ENCODE peak calls at places on chromosomes 1 and 21, in eight cellular contexts. One of them, this sample, is unnamed.

GRCh38 chr21:46412521-46413364 is 45.9 kb upstream of the DIP2A start:
- DNase-seq in tibial artery: no peak
- DNase-seq in A549: no peak
- DNase-seq in stomach: no peak
- DNase-seq in cardiac muscle cell: no peak
- DNase-seq in GM23248: no peak
- DNase-seq in CD8-positive, alpha-beta T cell: no peak
- DNase-seq in left ventricle myocardium inferior: no peak
- DNase-seq in this sample: no peak

GRCh38 chr1:248873409-248873992 is 14.6 kb upstream of the ZNF692 start:
- DNase-seq in CD8-positive, alpha-beta T cell: peak; percentile 94
- DNase-seq in A549: peak; percentile 98
- DNase-seq in GM23248: peak; percentile 97
- DNase-seq in stomach: peak; percentile 94
- DNase-seq in cardiac muscle cell: peak; percentile 93
- DNase-seq in tibial artery: peak; percentile 94
- DNase-seq in left ventricle myocardium inferior: peak; percentile 90
- DNase-seq in this sample: peak; percentile 95

GRCh38 chr1:11880911-11881748 is 22.4 kb upstream of the NPPB start:
- DNase-seq in left ventricle myocardium inferior: peak; percentile 91
- DNase-seq in A549: no peak
- DNase-seq in cardiac muscle cell: peak; percentile 85
- DNase-seq in CD8-positive, alpha-beta T cell: no peak
- DNase-seq in tibial artery: no peak
- DNase-seq in GM23248: no peak
- DNase-seq in stomach: no peak
- DNase-seq in this sample: no peak

GRCh38 chr1:233393084-233393840 is 65.7 kb downstream of the MAP3K21 start:
- DNase-seq in GM23248: no peak
- DNase-seq in left ventricle myocardium inferior: no peak
- DNase-seq in tibial artery: no peak
- DNase-seq in CD8-positive, alpha-beta T cell: no peak
- DNase-seq in cardiac muscle cell: no peak
- DNase-seq in A549: no peak
- DNase-seq in stomach: no peak
- DNase-seq in this sample: no peak

GRCh38 chr1:244341455-244342450 is 110.0 kb downstream of the ADSS2 start:
- DNase-seq in GM23248: peak; percentile 50
- DNase-seq in left ventricle myocardium inferior: no peak
- DNase-seq in CD8-positive, alpha-beta T cell: no peak
- DNase-seq in tibial artery: no peak
- DNase-seq in A549: peak; percentile 73
- DNase-seq in stomach: no peak
- DNase-seq in cardiac muscle cell: no peak
- DNase-seq in this sample: peak; percentile 67

GRCh38 chr1:208431721-208432120 is 187.5 kb upstream of the PLXNA2 start:
- DNase-seq in tibial artery: no peak
- DNase-seq in cardiac muscle cell: no peak
- DNase-seq in left ventricle myocardium inferior: no peak
- DNase-seq in stomach: no peak
- DNase-seq in GM23248: peak; percentile 89
- DNase-seq in A549: peak; percentile 13
- DNase-seq in CD8-positive, alpha-beta T cell: no peak
- DNase-seq in this sample: peak; percentile 68

GRCh38 chr21:31198575-31198974 is 145.5 kb downstream of the TIAM1 start:
- DNase-seq in tibial artery: no peak
- DNase-seq in cardiac muscle cell: peak; percentile 66
- DNase-seq in GM23248: peak; percentile 74
- DNase-seq in stomach: no peak
- DNase-seq in A549: peak; percentile 36
- DNase-seq in left ventricle myocardium inferior: no peak
- DNase-seq in CD8-positive, alpha-beta T cell: no peak
- DNase-seq in this sample: peak; percentile 52

GRCh38 chr1:155925506-155925905 is 8.7 kb downstream of the KHDC4 start:
- DNase-seq in left ventricle myocardium inferior: no peak
- DNase-seq in A549: no peak
- DNase-seq in stomach: no peak
- DNase-seq in tibial artery: no peak
- DNase-seq in cardiac muscle cell: no peak
- DNase-seq in CD8-positive, alpha-beta T cell: no peak
- DNase-seq in GM23248: no peak
- DNase-seq in this sample: no peak

GRCh38 chr1:175734642-175735041 is 8.8 kb downstream of the TNR start:
- DNase-seq in left ventricle myocardium inferior: no peak
- DNase-seq in CD8-positive, alpha-beta T cell: no peak
- DNase-seq in A549: no peak
- DNase-seq in GM23248: no peak
- DNase-seq in stomach: no peak
- DNase-seq in tibial artery: no peak
- DNase-seq in cardiac muscle cell: no peak
- DNase-seq in this sample: no peak

GRCh38 chr1:150619576-150620509 is 9.6 kb downstream of the ENSA start:
- DNase-seq in A549: peak; percentile 79
- DNase-seq in stomach: no peak
- DNase-seq in cardiac muscle cell: no peak
- DNase-seq in CD8-positive, alpha-beta T cell: no peak
- DNase-seq in left ventricle myocardium inferior: no peak
- DNase-seq in GM23248: peak; percentile 92
- DNase-seq in tibial artery: no peak
- DNase-seq in this sample: peak; percentile 59

GRCh38 chr1:214880956-214881355 is 201.6 kb upstream of the KCNK2 start:
- DNase-seq in cardiac muscle cell: no peak
- DNase-seq in GM23248: no peak
- DNase-seq in CD8-positive, alpha-beta T cell: no peak
- DNase-seq in stomach: no peak
- DNase-seq in left ventricle myocardium inferior: no peak
- DNase-seq in tibial artery: no peak
- DNase-seq in A549: no peak
- DNase-seq in this sample: no peak

GRCh38 chr1:175176246-175176645 is 16.3 kb downstream of the KIAA0040 start:
- DNase-seq in tibial artery: no peak
- DNase-seq in GM23248: no peak
- DNase-seq in cardiac muscle cell: no peak
- DNase-seq in stomach: no peak
- DNase-seq in A549: no peak
- DNase-seq in left ventricle myocardium inferior: no peak
- DNase-seq in CD8-positive, alpha-beta T cell: no peak
- DNase-seq in this sample: no peak

GRCh38 chr1:203322480-203323179 is 17.3 kb downstream of the BTG2 start:
- DNase-seq in GM23248: no peak
- DNase-seq in left ventricle myocardium inferior: peak; percentile 40
- DNase-seq in stomach: peak; percentile 59
- DNase-seq in cardiac muscle cell: no peak
- DNase-seq in A549: no peak
- DNase-seq in CD8-positive, alpha-beta T cell: no peak
- DNase-seq in tibial artery: peak; percentile 74
- DNase-seq in this sample: no peak

GRCh38 chr1:222369991-222370910 is 177.7 kb downstream of the HHIPL2 start:
- DNase-seq in left ventricle myocardium inferior: no peak
- DNase-seq in tibial artery: no peak
- DNase-seq in CD8-positive, alpha-beta T cell: no peak
- DNase-seq in GM23248: peak; percentile 85
- DNase-seq in A549: no peak
- DNase-seq in stomach: no peak
- DNase-seq in cardiac muscle cell: peak; percentile 2
- DNase-seq in this sample: peak; percentile 78

GRCh38 chr1:27772581-27772931 is 463 bp upstream of the STX12 start:
- DNase-seq in tibial artery: no peak
- DNase-seq in CD8-positive, alpha-beta T cell: no peak
- DNase-seq in stomach: no peak
- DNase-seq in left ventricle myocardium inferior: no peak
- DNase-seq in A549: no peak
- DNase-seq in cardiac muscle cell: no peak
- DNase-seq in GM23248: no peak
- DNase-seq in this sample: no peak

GRCh38 chr21:31222142-31222541 is 121.9 kb downstream of the TIAM1 start:
- DNase-seq in CD8-positive, alpha-beta T cell: no peak
- DNase-seq in GM23248: peak; percentile 84
- DNase-seq in stomach: no peak
- DNase-seq in cardiac muscle cell: no peak
- DNase-seq in A549: no peak
- DNase-seq in tibial artery: no peak
- DNase-seq in left ventricle myocardium inferior: no peak
- DNase-seq in this sample: no peak

GRCh38 chr1:193674292-193674944 is 488.0 kb upstream of the B3GALT2 start:
- DNase-seq in GM23248: no peak
- DNase-seq in CD8-positive, alpha-beta T cell: no peak
- DNase-seq in left ventricle myocardium inferior: no peak
- DNase-seq in stomach: no peak
- DNase-seq in tibial artery: no peak
- DNase-seq in cardiac muscle cell: no peak
- DNase-seq in A549: no peak
- DNase-seq in this sample: no peak

GRCh38 chr1:17924578-17924977 is 169.4 kb downstream of the ACTL8 start:
- DNase-seq in GM23248: no peak
- DNase-seq in cardiac muscle cell: no peak
- DNase-seq in left ventricle myocardium inferior: no peak
- DNase-seq in CD8-positive, alpha-beta T cell: no peak
- DNase-seq in stomach: no peak
- DNase-seq in tibial artery: no peak
- DNase-seq in A549: no peak
- DNase-seq in this sample: no peak

GRCh38 chr1:145889722-145890121 is 4.1 kb upstream of the ANKRD35 start:
- DNase-seq in A549: no peak
- DNase-seq in cardiac muscle cell: peak; percentile 41
- DNase-seq in GM23248: no peak
- DNase-seq in stomach: no peak
- DNase-seq in tibial artery: no peak
- DNase-seq in CD8-positive, alpha-beta T cell: no peak
- DNase-seq in left ventricle myocardium inferior: no peak
- DNase-seq in this sample: no peak

GRCh38 chr1:85460555-85461088 is 4.3 kb downstream of the DDAH1 start:
- DNase-seq in CD8-positive, alpha-beta T cell: no peak
- DNase-seq in cardiac muscle cell: no peak
- DNase-seq in left ventricle myocardium inferior: no peak
- DNase-seq in stomach: peak; percentile 74
- DNase-seq in GM23248: no peak
- DNase-seq in A549: no peak
- DNase-seq in tibial artery: no peak
- DNase-seq in this sample: no peak

GRCh38 chr1:85462931-85463665 is 1.9 kb downstream of the DDAH1 start:
- DNase-seq in cardiac muscle cell: no peak
- DNase-seq in CD8-positive, alpha-beta T cell: no peak
- DNase-seq in tibial artery: no peak
- DNase-seq in GM23248: peak; percentile 38
- DNase-seq in A549: no peak
- DNase-seq in left ventricle myocardium inferior: no peak
- DNase-seq in stomach: no peak
- DNase-seq in this sample: no peak

GRCh38 chr1:85463666-85464496 is 1.1 kb downstream of the DDAH1 start:
- DNase-seq in CD8-positive, alpha-beta T cell: no peak
- DNase-seq in left ventricle myocardium inferior: no peak
- DNase-seq in tibial artery: no peak
- DNase-seq in GM23248: peak; percentile 66
- DNase-seq in A549: no peak
- DNase-seq in stomach: no peak
- DNase-seq in cardiac muscle cell: no peak
- DNase-seq in this sample: peak; percentile 60

GRCh38 chr1:85459274-85459673 is 5.7 kb downstream of the DDAH1 start:
- DNase-seq in CD8-positive, alpha-beta T cell: no peak
- DNase-seq in left ventricle myocardium inferior: no peak
- DNase-seq in cardiac muscle cell: no peak
- DNase-seq in A549: no peak
- DNase-seq in stomach: no peak
- DNase-seq in GM23248: no peak
- DNase-seq in tibial artery: no peak
- DNase-seq in this sample: no peak

DNA sequence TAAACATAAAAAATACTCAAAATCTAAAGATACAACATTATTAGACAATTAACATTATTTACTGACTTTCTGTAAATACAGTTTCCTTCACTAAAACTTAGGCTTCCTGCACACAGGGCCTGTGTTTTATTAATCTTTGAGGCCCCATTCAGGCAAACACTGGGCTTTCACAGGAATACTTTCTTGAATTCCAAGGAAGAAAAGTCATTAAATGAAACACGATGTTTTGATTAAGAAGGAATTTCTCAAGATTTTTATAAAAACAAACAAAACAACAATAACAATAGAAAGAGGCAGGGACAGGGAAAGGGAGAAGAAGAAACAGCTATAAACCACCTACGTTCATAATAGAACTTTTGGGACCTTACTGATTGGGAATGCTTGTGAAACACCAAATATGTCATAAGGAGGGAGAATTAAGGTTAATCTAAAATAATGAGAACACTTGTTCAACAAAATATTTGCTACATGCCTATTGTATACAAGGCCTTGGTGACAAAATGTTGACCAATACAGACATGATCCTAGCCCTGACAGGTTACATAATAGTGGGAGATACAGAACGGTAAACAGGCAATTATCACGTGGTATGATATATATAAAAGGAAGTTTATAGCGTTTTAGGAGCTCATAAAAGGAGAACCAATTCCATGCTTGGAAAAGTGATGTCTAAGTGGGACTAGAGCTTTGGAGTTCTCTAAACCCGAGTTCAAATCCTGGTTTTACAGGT is 3.6 kb downstream of the DDAH1 start:
- DNase-seq in GM23248: peak; percentile 50
- DNase-seq in CD8-positive, alpha-beta T cell: no peak
- DNase-seq in A549: no peak
- DNase-seq in cardiac muscle cell: no peak
- DNase-seq in stomach: no peak
- DNase-seq in tibial artery: no peak
- DNase-seq in left ventricle myocardium inferior: no peak
- DNase-seq in this sample: no peak
- H3K4me3 ChIP-seq in GM23248: peak overlapping the region; percentile 5
- H3K4me3 ChIP-seq in CD8-positive, alpha-beta T cell: no peak overlapping the region
- H3K4me3 ChIP-seq in A549: no peak overlapping the region
- H3K4me3 ChIP-seq in cardiac muscle cell: no peak overlapping the region
- H3K4me3 ChIP-seq in stomach: no peak overlapping the region
- H3K4me3 ChIP-seq in tibial artery: no peak overlapping the region
- H3K4me3 ChIP-seq in left ventricle myocardium inferior: no peak overlapping the region
- H3K4me3 ChIP-seq in this sample: no peak overlapping the region

GRCh38 chr1:31767225-31767624 is 3.1 kb upstream of the ADGRB2 start:
- DNase-seq in A549: no peak
- DNase-seq in CD8-positive, alpha-beta T cell: no peak
- DNase-seq in stomach: no peak
- DNase-seq in GM23248: no peak
- DNase-seq in left ventricle myocardium inferior: no peak
- DNase-seq in tibial artery: no peak
- DNase-seq in cardiac muscle cell: no peak
- DNase-seq in this sample: no peak
- H3K4me1 ChIP-seq in A549: peaks cover 30% of the 10 kb centered on the region
- H3K4me1 ChIP-seq in CD8-positive, alpha-beta T cell: peaks cover 37% of the 10 kb centered on the region
- H3K4me1 ChIP-seq in stomach: peaks cover 48% of the 10 kb centered on the region
- H3K4me1 ChIP-seq in GM23248: no peaks in the 10 kb centered on the region
- H3K4me1 ChIP-seq in left ventricle myocardium inferior: peaks cover 42% of the 10 kb centered on the region
- H3K4me1 ChIP-seq in tibial artery: peaks cover 38% of the 10 kb centered on the region
- H3K4me1 ChIP-seq in cardiac muscle cell: peaks cover 44% of the 10 kb centered on the region
- H3K4me1 ChIP-seq in this sample: peaks cover 21% of the 10 kb centered on the region

GRCh38 chr1:54402896-54403295 is 3.3 kb downstream of the SSBP3 start:
- DNase-seq in tibial artery: no peak
- DNase-seq in GM23248: peak; percentile 24
- DNase-seq in CD8-positive, alpha-beta T cell: no peak
- DNase-seq in stomach: peak; percentile 47
- DNase-seq in A549: no peak
- DNase-seq in left ventricle myocardium inferior: no peak
- DNase-seq in cardiac muscle cell: peak; percentile 52
- DNase-seq in this sample: no peak
- H3K4me3 ChIP-seq in tibial artery: peak overlapping the region; percentile 84
- H3K4me3 ChIP-seq in GM23248: no peak overlapping the region
- H3K4me3 ChIP-seq in CD8-positive, alpha-beta T cell: no peak overlapping the region
- H3K4me3 ChIP-seq in stomach: peak overlapping the region; percentile 94
- H3K4me3 ChIP-seq in A549: no peak overlapping the region
- H3K4me3 ChIP-seq in left ventricle myocardium inferior: peak overlapping the region; percentile 95
- H3K4me3 ChIP-seq in cardiac muscle cell: peak overlapping the region; percentile 85
- H3K4me3 ChIP-seq in this sample: no peak overlapping the region

GRCh38 chr1:32263744-32264143 is 12.7 kb downstream of the LCK start:
- DNase-seq in CD8-positive, alpha-beta T cell: no peak
- DNase-seq in cardiac muscle cell: no peak
- DNase-seq in left ventricle myocardium inferior: no peak
- DNase-seq in tibial artery: no peak
- DNase-seq in GM23248: no peak
- DNase-seq in stomach: no peak
- DNase-seq in A549: no peak
- DNase-seq in this sample: no peak
- H3K4me1 ChIP-seq in CD8-positive, alpha-beta T cell: peaks cover 67% of the 10 kb centered on the region
- H3K4me1 ChIP-seq in cardiac muscle cell: no peaks in the 10 kb centered on the region
- H3K4me1 ChIP-seq in left ventricle myocardium inferior: peaks cover 3% of the 10 kb centered on the region
- H3K4me1 ChIP-seq in tibial artery: no peaks in the 10 kb centered on the region
- H3K4me1 ChIP-seq in GM23248: no peaks in the 10 kb centered on the region
- H3K4me1 ChIP-seq in stomach: peaks cover 11% of the 10 kb centered on the region
- H3K4me1 ChIP-seq in A549: peaks cover 7% of the 10 kb centered on the region
- H3K4me1 ChIP-seq in this sample: peaks cover 12% of the 10 kb centered on the region

This sample was measured in SJSA1.